ENCODE peak calls at places on chromosomes 12 and 14, in four cellular contexts. M is stimulated activated CD8-positive, alpha-beta memory T cell treated with anti-CD3 and anti-CD28 coated beads, Interleukin-4, amount 100 ng/mL, for 1 hour; W is fibroblast of pulmonary artery; R is heart left ventricle. H is an unnamed sample.

GRCh38 chr12:12531194-12531593 is 31.5 kb downstream of the DUSP16 start:
- DNase-seq in R (no peak), M (no peak), W (no peak), H (no peak)

GRCh38 chr12:46886541-46887041 is 60.8 kb upstream of the SLC38A4 start:
- DNase-seq in W (peak), M (no peak), R (no peak), H (no peak)

GRCh38 chr12:104049278-104050257 is at the start of gene GLT8D2:
- DNase-seq in M (no peak), R (peak), W (peak), H (peak)

GRCh38 chr14:58969951-58970751 is 218.3 kb upstream of the DAAM1 start:
- DNase-seq in R (no peak), M (no peak), W (peak), H (peak)

GRCh38 chr14:35435177-35435576 is 30.6 kb upstream of the NFKBIA start:
- DNase-seq in M (no peak), W (no peak), R (no peak), H (no peak)

GRCh38 chr12:32115404-32116104 is 8.9 kb downstream of the BICD1 start:
- DNase-seq in R (peak), M (no peak), W (peak), H (peak)

GRCh38 chr12:131192951-131193350 is 239.2 kb downstream of the ADGRD1 start:
- DNase-seq in R (no peak), W (no peak), M (no peak), H (no peak)

GRCh38 chr12:12671850-12672660 is 23.9 kb downstream of the GPR19 start:
- DNase-seq in W (no peak), R (no peak), M (no peak), H (no peak)

GRCh38 chr14:93195316-93195999 is 10.3 kb downstream of the LYSET start:
- DNase-seq in M (no peak), R (no peak), W (no peak), H (no peak)

GRCh38 chr12:30753233-30753632 is 1.5 kb downstream of the CAPRIN2 start:
- DNase-seq in W (peak), R (no peak), M (peak), H (no peak)

GRCh38 chr12:105705765-105706164 is 375.3 kb downstream of the C12orf75 start:
- DNase-seq in W (peak), R (peak), M (no peak), H (peak)

GRCh38 chr12:55720071-55720564 is at the start of gene RDH5:
- DNase-seq in W (peak), M (no peak), R (peak), H (peak)

GRCh38 chr14:20611277-20611676 is 20.1 kb upstream of the RNASE12 start:
- DNase-seq in R (no peak), M (no peak), W (no peak), H (no peak)

GRCh38 chr12:113910751-113911272 is 55.3 kb downstream of the RBM19 start:
- DNase-seq in R (no peak), M (no peak), W (no peak), H (no peak)